ENCODE peak calls at places on chromosomes 16 and 17, in six cellular contexts. X is cardiac fibroblast, F is RPMI8226, Y is posterior vena cava, B is NCI-H2029, P is WTC11. E is an unnamed sample.

GRCh38 chr17:74297941-74298340 is 23.9 kb downstream of the DNAI2 start:
- DNase-seq in X (no peak), F (no peak), Y (no peak), B (no peak), P (no peak), E (no peak)

GRCh38 chr16:29794231-29794710 is 3.7 kb downstream of the KIF22 start:
- DNase-seq in X (no peak), F (no peak), Y (no peak), B (no peak), P (no peak), E (no peak)

GRCh38 chr17:49913226-49914095 is 55.5 kb upstream of the DLX4 start:
- DNase-seq in X (peak; percentile 7), F (no peak), Y (no peak), B (no peak), P (no peak), E (no peak)

GRCh38 chr16:13083687-13084086 is 182.3 kb downstream of the SHISA9 start:
- DNase-seq in X (no peak), F (no peak), Y (no peak), B (no peak), P (no peak), E (no peak)

GRCh38 chr17:27473748-27474609 is 17.7 kb downstream of the KSR1 start:
- DNase-seq in X (peak; percentile 69), F (peak; percentile 6), Y (peak; percentile 71), B (peak; percentile 18), P (no peak), E (peak; percentile 34)

GRCh38 chr16:23244122-23244521 is 58.0 kb upstream of the SCNN1B start:
- DNase-seq in X (no peak), F (peak; percentile 29), Y (no peak), B (no peak), P (no peak), E (no peak)

GRCh38 chr17:47717261-47717697 is 15.8 kb upstream of the TBX21 start:
- DNase-seq in X (no peak), F (peak; percentile 30), Y (no peak), B (no peak), P (no peak), E (no peak)

GRCh38 chr17:76188213-76189060 is 47.4 kb upstream of the FOXJ1 start:
- DNase-seq in X (no peak), F (no peak), Y (no peak), B (no peak), P (no peak), E (peak; percentile 12)

GRCh38 chr16:27230562-27230991 is 27.3 kb downstream of the KDM8 start:
- DNase-seq in X (no peak), F (peak; percentile 58), Y (peak; percentile 76), B (no peak), P (peak; percentile 10), E (no peak)

GRCh38 chr16:72072514-72073342 is 9.7 kb downstream of the HPR start:
- DNase-seq in X (peak; percentile 85), F (no peak), Y (no peak), B (no peak), P (no peak), E (no peak)

GRCh38 chr16:71796501-71796900 is 12.1 kb downstream of the AP1G1 start:
- DNase-seq in X (no peak), F (no peak), Y (no peak), B (no peak), P (no peak), E (no peak)

GRCh38 chr16:17369441-17369951 is 101.3 kb downstream of the XYLT1 start:
- DNase-seq in X (no peak), F (peak; percentile 59), Y (peak; percentile 86), B (no peak), P (no peak), E (no peak)

GRCh38 chr16:64657316-64658011 is 464.4 kb downstream of the CDH11 start:
- DNase-seq in X (no peak), F (no peak), Y (no peak), B (no peak), P (no peak), E (no peak)

GRCh38 chr17:14019186-14019956 is 49.9 kb upstream of the COX10 start:
- DNase-seq in X (peak; percentile 57), F (no peak), Y (no peak), B (no peak), P (no peak), E (no peak)

GRCh38 chr17:35117984-35118383 is 1.7 kb downstream of the RAD51D start:
- DNase-seq in X (peak; percentile 47), F (peak; percentile 56), Y (peak; percentile 15), B (no peak), P (no peak), E (peak; percentile 72)

GRCh38 chr16:48381201-48381600 is 4.0 kb downstream of the SIAH1 start:
- DNase-seq in X (no peak), F (no peak), Y (no peak), B (no peak), P (no peak), E (peak; percentile 57)

GRCh38 chr16:50251375-50252081 is 14.8 kb upstream of the ADCY7 start:
- DNase-seq in X (peak; percentile 82), F (no peak), Y (peak; percentile 85), B (no peak), P (no peak), E (no peak)

GRCh38 chr16:1069154-1069553 is 3.4 kb upstream of the SSTR5 start:
- DNase-seq in X (no peak), F (no peak), Y (no peak), B (no peak), P (peak; percentile 51), E (no peak)

GRCh38 chr17:47810901-47811635 is 10.5 kb downstream of the OSBPL7 start:
- DNase-seq in X (no peak), F (no peak), Y (peak; percentile 58), B (no peak), P (no peak), E (no peak)

GRCh38 chr17:17041018-17041521 is 1.2 kb upstream of the MPRIP start:
- DNase-seq in X (no peak), F (no peak), Y (peak; percentile 62), B (no peak), P (no peak), E (no peak)

GRCh38 chr17:37478187-37478586 is 11.5 kb upstream of the DUSP14 start:
- DNase-seq in X (peak; percentile 85), F (no peak), Y (no peak), B (no peak), P (no peak), E (no peak)

GRCh38 chr17:73427198-73427597 is 115.4 kb upstream of the CDC42EP4 start:
- DNase-seq in X (no peak), F (no peak), Y (no peak), B (peak; percentile 41), P (no peak), E (no peak)

GRCh38 chr17:41680426-41681040 is 8.2 kb upstream of the EIF1 start:
- DNase-seq in X (no peak), F (no peak), Y (no peak), B (no peak), P (no peak), E (no peak)

GRCh38 chr16:23670137-23670776 is 8.4 kb upstream of the PLK1 start:
- DNase-seq in X (peak; percentile 51), F (no peak), Y (no peak), B (no peak), P (no peak), E (no peak)

GRCh38 chr17:31744541-31744951 is 114.5 kb downstream of the COPRS start:
- DNase-seq in X (peak; percentile 31), F (peak; percentile 38), Y (no peak), B (no peak), P (no peak), E (no peak)

GRCh38 chr16:59909262-59909661 is 1175.1 kb upstream of the GOT2 start:
- DNase-seq in X (no peak), F (no peak), Y (no peak), B (no peak), P (no peak), E (no peak)

GRCh38 chr17:64343833-64344637 is 46.6 kb downstream of the PECAM1 start:
- DNase-seq in X (peak; percentile 98), F (no peak), Y (peak; percentile 91), B (peak; percentile 89), P (no peak), E (peak; percentile 47)